ENCODE peak calls at places on chromosomes 5 and 9, in seven cellular contexts. One of them, this sample, is unnamed.

GRCh38 chr9:85302860-85303779 is 438.6 kb downstream of the AGTPBP1 start:
- DNase-seq in fibroblast of lung: no peak
- DNase-seq in Caco-2: no peak
- DNase-seq in WERI-Rb-1: no peak
- DNase-seq in AG09319: no peak
- DNase-seq in glutamatergic neuron: no peak
- DNase-seq in progenitor cell of endocrine pancreas: no peak
- DNase-seq in this sample: no peak

GRCh38 chr9:89247431-89248370 is 63.3 kb upstream of the CKS2 start:
- DNase-seq in progenitor cell of endocrine pancreas: no peak
- DNase-seq in fibroblast of lung: peak
- DNase-seq in Caco-2: no peak
- DNase-seq in WERI-Rb-1: no peak
- DNase-seq in AG09319: no peak
- DNase-seq in glutamatergic neuron: no peak
- DNase-seq in this sample: no peak

GRCh38 chr9:120894404-120895226 is 17.6 kb upstream of the PHF19 start:
- DNase-seq in progenitor cell of endocrine pancreas: peak
- DNase-seq in Caco-2: no peak
- DNase-seq in WERI-Rb-1: no peak
- DNase-seq in AG09319: no peak
- DNase-seq in glutamatergic neuron: peak
- DNase-seq in fibroblast of lung: peak
- DNase-seq in this sample: no peak

GRCh38 chr9:135137398-135137832 is 49.9 kb downstream of the OLFM1 start:
- DNase-seq in AG09319: no peak
- DNase-seq in Caco-2: no peak
- DNase-seq in progenitor cell of endocrine pancreas: no peak
- DNase-seq in glutamatergic neuron: no peak
- DNase-seq in WERI-Rb-1: peak
- DNase-seq in fibroblast of lung: no peak
- DNase-seq in this sample: no peak

GRCh38 chr5:133735346-133735745 is 123.0 kb upstream of the FSTL4 start:
- DNase-seq in Caco-2: no peak
- DNase-seq in progenitor cell of endocrine pancreas: no peak
- DNase-seq in fibroblast of lung: peak
- DNase-seq in AG09319: no peak
- DNase-seq in WERI-Rb-1: no peak
- DNase-seq in glutamatergic neuron: no peak
- DNase-seq in this sample: no peak

GRCh38 chr5:1823381-1824034 is 22.3 kb downstream of the NDUFS6 start:
- DNase-seq in AG09319: no peak
- DNase-seq in WERI-Rb-1: no peak
- DNase-seq in Caco-2: no peak
- DNase-seq in progenitor cell of endocrine pancreas: no peak
- DNase-seq in glutamatergic neuron: no peak
- DNase-seq in fibroblast of lung: no peak
- DNase-seq in this sample: no peak

GRCh38 chr9:136668983-136669790 is 6.5 kb downstream of the EGFL7 start:
- DNase-seq in AG09319: no peak
- DNase-seq in glutamatergic neuron: no peak
- DNase-seq in fibroblast of lung: no peak
- DNase-seq in WERI-Rb-1: no peak
- DNase-seq in Caco-2: no peak
- DNase-seq in progenitor cell of endocrine pancreas: no peak
- DNase-seq in this sample: no peak

GRCh38 chr9:26034776-26035175 is 356.5 kb upstream of the TUSC1 start:
- DNase-seq in fibroblast of lung: peak
- DNase-seq in WERI-Rb-1: no peak
- DNase-seq in AG09319: no peak
- DNase-seq in Caco-2: no peak
- DNase-seq in glutamatergic neuron: no peak
- DNase-seq in progenitor cell of endocrine pancreas: no peak
- DNase-seq in this sample: no peak

GRCh38 chr5:84487963-84488362 is 103.3 kb upstream of the EDIL3 start:
- DNase-seq in glutamatergic neuron: no peak
- DNase-seq in AG09319: peak
- DNase-seq in fibroblast of lung: peak
- DNase-seq in Caco-2: no peak
- DNase-seq in progenitor cell of endocrine pancreas: no peak
- DNase-seq in WERI-Rb-1: no peak
- DNase-seq in this sample: no peak

GRCh38 chr9:70639853-70640814 is 225.7 kb upstream of the KLF9 start:
- DNase-seq in progenitor cell of endocrine pancreas: no peak
- DNase-seq in AG09319: peak
- DNase-seq in glutamatergic neuron: peak
- DNase-seq in Caco-2: no peak
- DNase-seq in WERI-Rb-1: no peak
- DNase-seq in fibroblast of lung: peak
- DNase-seq in this sample: no peak

GRCh38 chr5:171415115-171415730 is 4.2 kb upstream of the FGF18 start:
- DNase-seq in Caco-2: no peak
- DNase-seq in WERI-Rb-1: no peak
- DNase-seq in fibroblast of lung: peak
- DNase-seq in AG09319: peak
- DNase-seq in progenitor cell of endocrine pancreas: no peak
- DNase-seq in glutamatergic neuron: no peak
- DNase-seq in this sample: no peak

GRCh38 chr9:97487107-97487506 is 14.4 kb upstream of the TMOD1 start:
- DNase-seq in Caco-2: no peak
- DNase-seq in fibroblast of lung: no peak
- DNase-seq in WERI-Rb-1: no peak
- DNase-seq in AG09319: no peak
- DNase-seq in progenitor cell of endocrine pancreas: no peak
- DNase-seq in glutamatergic neuron: no peak
- DNase-seq in this sample: no peak

GRCh38 chr9:72494051-72494450 is 27.4 kb upstream of the TMC1 start:
- DNase-seq in progenitor cell of endocrine pancreas: no peak
- DNase-seq in AG09319: no peak
- DNase-seq in fibroblast of lung: no peak
- DNase-seq in WERI-Rb-1: peak
- DNase-seq in glutamatergic neuron: no peak
- DNase-seq in Caco-2: no peak
- DNase-seq in this sample: no peak

GRCh38 chr9:80076105-80076504 is 504.3 kb downstream of the TLE4 start:
- DNase-seq in fibroblast of lung: no peak
- DNase-seq in progenitor cell of endocrine pancreas: no peak
- DNase-seq in glutamatergic neuron: no peak
- DNase-seq in AG09319: no peak
- DNase-seq in WERI-Rb-1: no peak
- DNase-seq in Caco-2: no peak
- DNase-seq in this sample: no peak

GRCh38 chr5:138951986-138952735 is 77.0 kb upstream of the LRRTM2 start:
- DNase-seq in Caco-2: peak
- DNase-seq in WERI-Rb-1: no peak
- DNase-seq in AG09319: no peak
- DNase-seq in progenitor cell of endocrine pancreas: no peak
- DNase-seq in fibroblast of lung: no peak
- DNase-seq in glutamatergic neuron: no peak
- DNase-seq in this sample: no peak

GRCh38 chr5:146718628-146719027 is 159.9 kb downstream of the PPP2R2B start:
- DNase-seq in WERI-Rb-1: peak
- DNase-seq in progenitor cell of endocrine pancreas: no peak
- DNase-seq in AG09319: no peak
- DNase-seq in Caco-2: no peak
- DNase-seq in glutamatergic neuron: no peak
- DNase-seq in fibroblast of lung: peak
- DNase-seq in this sample: no peak

GRCh38 chr5:132083065-132083678 is 9.6 kb downstream of the CSF2 start:
- DNase-seq in Caco-2: no peak
- DNase-seq in WERI-Rb-1: no peak
- DNase-seq in fibroblast of lung: no peak
- DNase-seq in progenitor cell of endocrine pancreas: no peak
- DNase-seq in glutamatergic neuron: no peak
- DNase-seq in AG09319: no peak
- DNase-seq in this sample: no peak

GRCh38 chr5:7209583-7210139 is 186.3 kb upstream of the ADCY2 start:
- DNase-seq in WERI-Rb-1: no peak
- DNase-seq in fibroblast of lung: no peak
- DNase-seq in Caco-2: no peak
- DNase-seq in glutamatergic neuron: no peak
- DNase-seq in progenitor cell of endocrine pancreas: no peak
- DNase-seq in AG09319: no peak
- DNase-seq in this sample: no peak

DNA sequence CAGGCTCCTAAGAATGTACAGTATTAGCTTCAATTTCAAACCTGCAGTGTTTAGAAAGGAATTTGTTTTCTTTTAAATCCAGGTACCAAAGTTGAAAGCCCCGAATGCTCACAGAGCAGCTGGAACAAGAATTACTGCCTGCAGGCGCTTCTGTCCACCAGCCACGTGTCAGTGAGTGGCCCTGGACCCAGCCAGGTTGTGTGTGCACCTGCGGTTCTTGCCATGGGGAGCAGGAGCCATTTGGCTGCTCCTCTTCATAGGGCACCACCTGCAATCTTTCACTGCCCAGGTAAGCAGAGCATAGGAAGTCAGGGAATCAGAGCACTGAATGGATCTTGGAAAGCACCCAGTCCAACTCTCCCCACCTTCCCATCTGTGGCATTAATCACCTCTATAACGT is 79.5 kb upstream of the PIP5K1B start:
- DNase-seq in WERI-Rb-1: no peak
- DNase-seq in progenitor cell of endocrine pancreas: no peak
- DNase-seq in AG09319: no peak
- DNase-seq in fibroblast of lung: no peak
- DNase-seq in glutamatergic neuron: no peak
- DNase-seq in Caco-2: no peak
- DNase-seq in this sample: no peak
- TF ChIP-seq CTCF in WERI-Rb-1: no peak
- TF ChIP-seq CTCF in progenitor cell of endocrine pancreas: no peak
- TF ChIP-seq CTCF in AG09319: no peak
- TF ChIP-seq CTCF in fibroblast of lung: no peak
- TF ChIP-seq CTCF in glutamatergic neuron: no peak
- TF ChIP-seq CTCF in Caco-2: no peak
- TF ChIP-seq CTCF in this sample: no peak

DNA sequence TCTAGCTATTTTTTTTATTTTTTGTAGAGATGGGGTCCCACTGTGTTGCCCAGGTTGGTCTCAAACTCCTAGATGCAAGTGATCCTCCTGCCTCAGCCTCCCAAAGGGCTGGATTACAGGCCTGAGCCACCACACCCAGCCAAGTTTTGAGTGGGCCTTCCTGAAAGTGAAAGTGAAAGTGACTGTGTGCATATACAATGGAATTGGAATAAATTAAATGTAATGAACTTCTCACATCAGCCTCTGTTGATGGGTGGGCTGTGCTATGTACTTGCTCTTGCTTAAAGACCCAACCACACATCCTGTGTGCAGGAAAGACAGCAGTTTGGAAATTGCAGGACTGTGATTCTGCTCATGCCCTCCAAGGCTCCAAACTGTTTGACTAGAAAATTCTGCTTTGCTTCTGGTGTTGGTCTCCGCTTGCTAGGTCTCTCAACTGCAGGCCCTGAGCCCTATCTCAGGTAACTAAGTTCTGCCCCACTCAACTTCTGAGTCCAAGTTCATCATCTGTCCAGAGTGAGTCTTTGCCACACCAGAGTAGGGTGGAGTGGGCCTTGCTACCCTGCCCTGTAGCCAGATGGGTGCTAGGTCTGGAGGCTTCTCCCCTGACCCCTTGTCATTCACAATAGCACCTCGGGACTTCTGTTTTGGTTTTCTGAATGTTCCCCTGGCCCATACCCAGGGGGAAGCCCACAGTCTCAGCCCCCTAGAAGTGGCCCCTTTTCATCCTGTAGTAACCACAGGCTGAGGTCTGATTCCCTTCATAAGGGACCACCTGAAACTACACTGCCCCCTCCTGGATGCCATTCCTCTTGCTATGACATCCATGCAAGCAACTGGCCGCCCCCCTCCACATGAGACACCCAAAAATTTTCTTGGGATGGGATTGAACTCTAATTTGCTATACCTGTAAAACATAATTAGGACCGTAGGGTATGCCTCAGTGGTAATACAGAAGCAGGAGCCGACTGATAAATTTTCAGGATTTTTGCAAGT is 36.5 kb upstream of the RAD23B start:
- DNase-seq in AG09319: no peak
- DNase-seq in fibroblast of lung: no peak
- DNase-seq in Caco-2: no peak
- DNase-seq in WERI-Rb-1: peak
- DNase-seq in progenitor cell of endocrine pancreas: no peak
- DNase-seq in glutamatergic neuron: no peak
- DNase-seq in this sample: no peak
- TF ChIP-seq CTCF in AG09319: no peak
- TF ChIP-seq CTCF in fibroblast of lung: no peak
- TF ChIP-seq CTCF in Caco-2: no peak
- TF ChIP-seq CTCF in WERI-Rb-1: peak
- TF ChIP-seq CTCF in progenitor cell of endocrine pancreas: no peak
- TF ChIP-seq CTCF in glutamatergic neuron: no peak
- TF ChIP-seq CTCF in this sample: no peak

DNA sequence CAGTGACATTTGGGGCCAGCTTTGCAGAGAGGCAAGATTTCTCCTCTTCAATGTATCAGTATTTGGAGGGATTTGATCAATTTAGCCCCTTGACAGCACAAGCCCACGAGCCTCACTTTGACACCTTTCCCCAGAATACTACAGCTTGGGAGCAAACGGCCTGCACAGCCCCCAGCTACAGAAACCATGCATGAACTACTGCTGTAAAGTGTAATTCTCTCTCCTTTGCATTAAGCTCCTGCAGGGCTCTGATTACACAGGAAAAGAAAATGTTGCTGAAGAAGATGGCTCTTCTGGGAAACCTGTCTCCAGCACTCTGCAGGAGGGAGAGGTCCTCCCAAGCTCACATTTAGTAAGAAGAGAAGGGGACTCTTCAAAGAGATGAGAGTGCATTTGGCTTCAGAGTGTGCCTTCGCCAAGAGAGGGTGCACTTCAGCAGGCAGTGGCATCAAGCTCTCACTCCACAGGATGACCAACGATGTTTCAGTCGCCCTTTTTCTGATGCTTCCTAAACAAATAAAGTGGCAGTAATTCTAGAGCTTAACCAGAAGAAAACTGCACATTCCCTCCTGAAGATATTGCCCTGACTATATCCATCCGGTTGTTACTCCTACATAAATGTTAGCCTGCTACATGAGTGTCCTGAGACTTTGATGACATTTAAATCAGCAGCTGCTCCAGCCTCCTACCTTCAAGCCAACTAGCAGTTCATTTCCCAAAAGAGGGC is 272.1 kb downstream of the AUH start:
- DNase-seq in AG09319: peak
- DNase-seq in fibroblast of lung: peak
- DNase-seq in WERI-Rb-1: peak
- DNase-seq in Caco-2: peak
- DNase-seq in progenitor cell of endocrine pancreas: no peak
- DNase-seq in glutamatergic neuron: no peak
- DNase-seq in this sample: no peak
- TF ChIP-seq CTCF in AG09319: peak
- TF ChIP-seq CTCF in fibroblast of lung: peak
- TF ChIP-seq CTCF in WERI-Rb-1: peak
- TF ChIP-seq CTCF in Caco-2: no peak
- TF ChIP-seq CTCF in progenitor cell of endocrine pancreas: no peak
- TF ChIP-seq CTCF in glutamatergic neuron: no peak
- TF ChIP-seq CTCF in this sample: no peak

DNA sequence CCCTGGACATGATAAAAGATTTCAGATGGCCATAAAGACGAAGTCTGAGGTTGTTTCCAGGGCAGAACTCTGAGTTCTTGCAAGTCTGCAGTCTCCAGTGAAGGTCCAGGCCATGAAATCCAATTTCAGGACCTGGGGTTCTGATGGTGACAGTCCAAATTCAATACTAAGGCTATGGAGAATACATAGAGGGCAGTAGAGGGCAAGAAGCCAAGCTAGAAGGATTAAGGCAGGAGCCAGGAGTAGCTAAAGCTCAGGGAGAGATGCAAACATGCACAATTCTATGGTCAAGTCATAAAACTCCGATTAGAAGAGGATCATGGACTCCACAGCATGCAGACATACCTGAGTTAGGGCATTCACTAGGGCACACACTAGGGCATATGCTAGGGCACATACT is 11.4 kb downstream of the SLIT3 start:
- DNase-seq in WERI-Rb-1: no peak
- DNase-seq in fibroblast of lung: no peak
- DNase-seq in progenitor cell of endocrine pancreas: no peak
- DNase-seq in Caco-2: no peak
- DNase-seq in AG09319: no peak
- DNase-seq in glutamatergic neuron: no peak
- DNase-seq in this sample: no peak
- TF ChIP-seq CTCF in WERI-Rb-1: no peak
- TF ChIP-seq CTCF in fibroblast of lung: no peak
- TF ChIP-seq CTCF in progenitor cell of endocrine pancreas: peak
- TF ChIP-seq CTCF in Caco-2: peak
- TF ChIP-seq CTCF in AG09319: no peak
- TF ChIP-seq CTCF in glutamatergic neuron: no peak
- TF ChIP-seq CTCF in this sample: no peak

This sample was measured in activated B cell treated with CpG ODN at 0.5 μM for 24 hours.